ENCODE peak calls at places on chromosomes 5 and 9, in seven cellular contexts. Y is CD8-positive, alpha-beta memory T cell; K is Panc1; L is left ventricle myocardium inferior; X is OCI-LY7; W is psoas muscle; I is heart left ventricle. G is an unnamed sample.
A peak's percentile ranks its signal among the peaks of the same experiment; 100 is the strongest.

GRCh38 chr5:31563216-31563615 is 31.1 kb downstream of the C5orf22 start:
- DNase-seq in Y (no peak), K (no peak), L (no peak), X (no peak), W (no peak), I (no peak), G (no peak)

GRCh38 chr5:431001-431710 is 11.8 kb upstream of the EXOC3 start:
- DNase-seq in Y (no peak), K (no peak), L (no peak), X (peak; percentile 50), W (peak; percentile 48), I (no peak), G (no peak)

GRCh38 chr5:19866088-19866446 is 121.9 kb downstream of the CDH18 start:
- DNase-seq in Y (no peak), K (no peak), L (no peak), X (no peak), W (no peak), I (no peak), G (no peak)

GRCh38 chr5:87541033-87541432 is 128.3 kb upstream of the CCNH start:
- DNase-seq in Y (no peak), K (no peak), L (peak; percentile 48), X (no peak), W (peak; percentile 69), I (peak; percentile 47), G (peak; percentile 32)

GRCh38 chr5:6715271-6715670 is 2.0 kb downstream of the TENT4A start:
- DNase-seq in Y (no peak), K (no peak), L (no peak), X (no peak), W (no peak), I (no peak), G (no peak)

GRCh38 chr9:134564431-134565170 is 77.0 kb upstream of the COL5A1 start:
- DNase-seq in Y (no peak), K (no peak), L (no peak), X (no peak), W (no peak), I (no peak), G (no peak)

GRCh38 chr9:124786881-124787573 is 10.1 kb downstream of the OLFML2A start:
- DNase-seq in Y (no peak), K (no peak), L (no peak), X (no peak), W (no peak), I (no peak), G (no peak)

GRCh38 chr5:48192-48591 is 43.8 kb upstream of the PLEKHG4B start:
- DNase-seq in Y (no peak), K (no peak), L (no peak), X (no peak), W (no peak), I (no peak), G (no peak)

DNA sequence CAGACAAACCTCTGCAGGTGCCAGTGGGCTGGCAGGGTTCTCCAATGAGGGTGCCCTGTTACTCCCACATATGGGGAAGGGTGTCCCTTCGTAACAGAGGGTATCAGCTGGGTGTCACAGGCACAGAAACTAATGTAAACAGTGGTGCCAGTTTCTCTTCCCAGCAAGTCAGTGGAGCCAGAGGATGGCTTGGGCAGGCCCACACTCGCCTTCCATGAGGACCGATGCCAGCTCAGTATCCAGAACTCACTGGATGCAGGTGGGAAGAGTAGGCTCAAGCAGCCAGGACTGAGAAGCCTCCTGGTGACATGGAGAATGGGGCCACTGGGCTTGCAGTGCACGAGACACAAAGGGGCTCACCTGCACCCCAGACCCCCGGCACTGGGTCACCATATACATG is 30.4 kb downstream of the FSTL4 start:
- DNase-seq in Y (no peak), K (no peak), L (no peak), X (no peak), W (no peak), I (no peak), G (no peak)
- H3K27ac ChIP-seq in Y (no peak overlapping the region), K (no peak overlapping the region), L (no peak overlapping the region), X (no peak overlapping the region), W (no peak overlapping the region), I (no peak overlapping the region), G (no peak overlapping the region)

GRCh38 chr5:159459951-159460538 is 129.8 kb upstream of the IL12B start:
- DNase-seq in Y (no peak), K (no peak), L (no peak), X (no peak), W (no peak), I (no peak), G (no peak)
- H3K27ac ChIP-seq in Y (no peak overlapping the region), K (no peak overlapping the region), L (no peak overlapping the region), X (no peak overlapping the region), W (no peak overlapping the region), I (no peak overlapping the region), G (no peak overlapping the region)

DNA sequence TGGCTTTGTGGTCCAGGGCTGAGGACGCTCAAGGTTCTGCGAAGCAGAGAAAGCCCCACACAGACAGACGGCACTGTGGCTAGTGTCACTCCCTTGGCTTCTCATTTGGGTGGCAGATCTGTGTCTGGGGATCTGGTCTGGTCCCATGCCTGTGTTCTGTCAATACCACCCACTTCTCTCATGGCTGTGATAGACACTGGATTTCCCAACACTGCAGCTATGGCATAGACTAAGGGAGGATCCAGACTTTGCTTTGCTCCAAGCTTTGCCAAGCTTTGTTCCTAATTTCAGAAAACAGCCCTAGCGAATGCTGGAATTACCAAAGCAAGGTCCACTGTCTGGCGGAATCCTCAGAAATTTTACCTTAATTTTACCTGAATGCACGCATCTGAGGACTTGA is 62.1 kb downstream of the GADD45G start:
- DNase-seq in Y (no peak), K (no peak), L (no peak), X (no peak), W (no peak), I (no peak), G (no peak)
- H3K27ac ChIP-seq in Y (no peak overlapping the region), K (no peak overlapping the region), L (peak overlapping the region; percentile 67), X (no peak overlapping the region), W (no peak overlapping the region), I (no peak overlapping the region), G (no peak overlapping the region)

DNA sequence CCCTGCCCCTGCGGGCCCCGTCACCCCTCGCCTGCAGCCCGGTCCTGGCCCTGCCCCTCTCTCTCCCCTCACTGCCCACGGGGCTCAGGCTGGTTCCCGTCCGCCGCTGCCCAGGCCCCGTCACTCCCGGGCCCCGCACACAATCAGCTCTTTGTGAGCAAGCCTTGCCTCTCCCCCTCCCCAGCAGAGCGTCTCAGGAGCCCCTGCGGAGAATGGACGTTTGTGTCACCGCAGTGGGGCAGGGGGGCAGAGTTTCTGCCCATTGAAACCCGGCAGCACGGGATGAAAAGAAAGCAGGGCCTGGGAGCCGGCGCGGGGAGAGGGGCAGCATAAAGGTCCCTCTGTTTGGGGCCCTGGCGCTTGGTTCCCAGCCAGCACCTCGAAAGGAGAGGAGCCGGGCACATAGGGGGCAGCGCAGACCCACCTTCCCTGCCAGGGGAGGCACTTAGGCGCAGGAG is 13.5 kb upstream of the NUP214 start:
- DNase-seq in Y (no peak), K (no peak), L (no peak), X (no peak), W (no peak), I (no peak), G (peak; percentile 85)
- H3K27ac ChIP-seq in Y (no peak overlapping the region), K (no peak overlapping the region), L (peak overlapping the region; percentile 90), X (no peak overlapping the region), W (no peak overlapping the region), I (peak overlapping the region; percentile 16), G (peak overlapping the region; percentile 98)

GRCh38 chr9:128092199-128092977 is 24.4 kb downstream of the SLC25A25 start:
- DNase-seq in Y (no peak), K (no peak), L (no peak), X (no peak), W (no peak), I (no peak), G (no peak)
- H3K27ac ChIP-seq in Y (peak overlapping the region; percentile 72), K (no peak overlapping the region), L (peak overlapping the region; percentile 92), X (no peak overlapping the region), W (no peak overlapping the region), I (peak overlapping the region; percentile 93), G (peak overlapping the region; percentile 56)

DNA sequence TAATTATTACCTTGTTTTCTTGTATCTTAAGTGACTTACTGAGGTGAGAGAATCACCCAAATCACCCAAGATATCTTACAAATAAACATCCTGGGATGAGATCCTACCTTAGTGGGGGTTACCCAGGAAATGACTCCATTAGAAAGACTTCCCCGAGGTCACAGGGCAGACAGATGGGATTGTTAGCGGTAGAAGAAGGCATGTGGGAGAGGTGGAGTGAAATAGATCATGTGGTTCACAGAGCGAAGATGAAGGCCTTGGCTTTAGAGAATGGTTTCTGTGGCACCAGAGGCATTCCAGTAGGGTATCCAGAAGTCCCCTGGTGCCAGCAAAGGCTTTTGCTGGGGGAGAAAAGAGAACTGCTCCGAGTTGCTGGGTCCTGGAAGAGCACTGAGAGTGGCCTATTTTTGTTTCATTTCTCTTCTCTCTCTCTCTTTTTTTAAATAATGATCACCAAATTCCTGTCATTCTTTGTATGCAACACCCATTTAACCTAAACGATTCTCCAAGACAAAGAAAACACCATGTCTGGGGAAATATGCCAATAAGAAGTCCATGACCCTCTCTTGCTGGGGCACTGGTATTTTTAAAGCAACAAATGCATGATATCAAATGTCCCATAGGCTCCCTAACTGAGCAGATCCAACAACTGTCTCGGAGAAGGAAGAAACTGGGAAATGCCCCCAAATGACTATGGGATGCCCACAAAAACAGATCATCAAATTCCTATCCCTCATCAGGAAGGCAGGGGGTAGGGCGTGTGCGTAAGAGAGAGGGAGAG is 567.2 kb downstream of the CCDC171 start:
- DNase-seq in Y (no peak), K (no peak), L (no peak), X (no peak), W (no peak), I (no peak), G (no peak)
- H3K27ac ChIP-seq in Y (no peak overlapping the region), K (no peak overlapping the region), L (no peak overlapping the region), X (no peak overlapping the region), W (no peak overlapping the region), I (no peak overlapping the region), G (no peak overlapping the region)

GRCh38 chr9:104069288-104069687 is 24.8 kb upstream of the SMC2 start:
- DNase-seq in Y (no peak), K (no peak), L (no peak), X (no peak), W (no peak), I (no peak), G (no peak)
- H3K27ac ChIP-seq in Y (no peak overlapping the region), K (no peak overlapping the region), L (no peak overlapping the region), X (no peak overlapping the region), W (no peak overlapping the region), I (no peak overlapping the region), G (no peak overlapping the region)

DNA sequence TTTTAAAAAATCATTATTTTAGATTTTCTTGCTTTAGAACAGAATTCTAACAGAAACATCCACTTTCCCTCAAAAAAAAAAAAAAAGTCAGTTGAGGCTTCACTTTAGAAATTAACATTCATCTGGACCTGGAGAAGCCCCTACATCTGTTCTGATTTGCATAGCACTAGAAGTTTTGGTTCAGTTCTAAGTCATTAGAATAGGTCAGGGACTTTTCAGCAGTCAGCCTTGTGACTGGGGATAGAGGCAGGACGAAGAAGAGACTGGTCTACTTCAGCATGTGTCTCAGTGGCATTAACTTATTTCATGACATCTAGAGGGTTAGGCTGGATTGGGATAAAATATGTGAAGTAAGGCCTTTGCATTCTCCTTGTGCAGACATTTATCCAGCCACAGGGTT is 215.8 kb upstream of the DAB2 start:
- DNase-seq in Y (no peak), K (no peak), L (no peak), X (no peak), W (no peak), I (no peak), G (no peak)
- H3K27ac ChIP-seq in Y (no peak overlapping the region), K (no peak overlapping the region), L (no peak overlapping the region), X (no peak overlapping the region), W (no peak overlapping the region), I (no peak overlapping the region), G (no peak overlapping the region)

DNA sequence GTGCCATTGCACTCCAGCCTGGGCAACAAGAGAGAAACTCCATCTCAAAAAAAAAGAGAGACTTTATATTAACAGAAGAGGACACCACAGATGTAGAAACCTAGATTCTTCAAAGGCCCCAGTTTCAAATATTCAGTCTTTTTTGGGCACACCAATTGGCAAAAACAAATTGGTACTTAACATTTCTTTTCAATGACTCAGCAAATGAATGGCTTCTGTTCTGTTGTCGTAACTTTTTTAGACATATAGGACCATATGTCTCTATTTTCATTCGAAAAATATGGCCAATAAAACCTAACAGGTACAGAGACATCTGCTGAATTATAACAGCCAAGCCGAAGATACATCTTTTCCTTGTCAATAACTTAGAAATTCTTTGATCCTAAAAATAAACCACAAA is 212.8 kb downstream of the EBF1 start:
- DNase-seq in Y (no peak), K (no peak), L (no peak), X (no peak), W (no peak), I (no peak), G (no peak)
- H3K27ac ChIP-seq in Y (no peak overlapping the region), K (no peak overlapping the region), L (no peak overlapping the region), X (no peak overlapping the region), W (no peak overlapping the region), I (no peak overlapping the region), G (no peak overlapping the region)